ENCODE peak calls at places on chromosome 21, in seven cellular contexts. One of them, this sample, is unnamed.

GRCh38 chr21:28608646-28609045 is 384.0 kb downstream of the LTN1 start:
- DNase-seq in psoas muscle: no peak
- DNase-seq in neuronal stem cell: no peak
- DNase-seq in stimulated activated CD8-positive, alpha-beta memory T cell treated with anti-CD3 and anti-CD28 coated beads, Interleukin-12 subunit alpha, Interleukin-12 subunit beta, amount 100 ng/mL, for 1 hour: no peak
- DNase-seq in activated T-helper 1 cell treated with anti-CD3 and anti-CD28 coated beads, Interleukin-2, amount 50 U/mL, for 16 hours: no peak
- DNase-seq in stromal cell of bone marrow: no peak
- DNase-seq in progenitor cell of endocrine pancreas: no peak
- DNase-seq in this sample: no peak

GRCh38 chr21:41411449-41412089 is 14.5 kb upstream of the MX1 start:
- DNase-seq in stromal cell of bone marrow: no peak
- DNase-seq in neuronal stem cell: no peak
- DNase-seq in stimulated activated CD8-positive, alpha-beta memory T cell treated with anti-CD3 and anti-CD28 coated beads, Interleukin-12 subunit alpha, Interleukin-12 subunit beta, amount 100 ng/mL, for 1 hour: no peak
- DNase-seq in progenitor cell of endocrine pancreas: no peak
- DNase-seq in psoas muscle: no peak
- DNase-seq in activated T-helper 1 cell treated with anti-CD3 and anti-CD28 coated beads, Interleukin-2, amount 50 U/mL, for 16 hours: no peak
- DNase-seq in this sample: peak

GRCh38 chr21:34640858-34641257 is 25.9 kb upstream of the RCAN1 start:
- DNase-seq in stimulated activated CD8-positive, alpha-beta memory T cell treated with anti-CD3 and anti-CD28 coated beads, Interleukin-12 subunit alpha, Interleukin-12 subunit beta, amount 100 ng/mL, for 1 hour: no peak
- DNase-seq in stromal cell of bone marrow: peak
- DNase-seq in activated T-helper 1 cell treated with anti-CD3 and anti-CD28 coated beads, Interleukin-2, amount 50 U/mL, for 16 hours: no peak
- DNase-seq in progenitor cell of endocrine pancreas: no peak
- DNase-seq in psoas muscle: no peak
- DNase-seq in neuronal stem cell: no peak
- DNase-seq in this sample: no peak

GRCh38 chr21:44989538-44989888 is 49.7 kb downstream of the SLX9 start:
- DNase-seq in activated T-helper 1 cell treated with anti-CD3 and anti-CD28 coated beads, Interleukin-2, amount 50 U/mL, for 16 hours: no peak
- DNase-seq in neuronal stem cell: no peak
- DNase-seq in stimulated activated CD8-positive, alpha-beta memory T cell treated with anti-CD3 and anti-CD28 coated beads, Interleukin-12 subunit alpha, Interleukin-12 subunit beta, amount 100 ng/mL, for 1 hour: no peak
- DNase-seq in progenitor cell of endocrine pancreas: no peak
- DNase-seq in psoas muscle: peak
- DNase-seq in stromal cell of bone marrow: no peak
- DNase-seq in this sample: peak

GRCh38 chr21:16522512-16522911 is 792.7 kb downstream of the USP25 start:
- DNase-seq in activated T-helper 1 cell treated with anti-CD3 and anti-CD28 coated beads, Interleukin-2, amount 50 U/mL, for 16 hours: no peak
- DNase-seq in neuronal stem cell: no peak
- DNase-seq in psoas muscle: no peak
- DNase-seq in stromal cell of bone marrow: no peak
- DNase-seq in stimulated activated CD8-positive, alpha-beta memory T cell treated with anti-CD3 and anti-CD28 coated beads, Interleukin-12 subunit alpha, Interleukin-12 subunit beta, amount 100 ng/mL, for 1 hour: no peak
- DNase-seq in progenitor cell of endocrine pancreas: no peak
- DNase-seq in this sample: no peak

GRCh38 chr21:36330904-36331303 is 10.9 kb downstream of the MORC3 start:
- DNase-seq in activated T-helper 1 cell treated with anti-CD3 and anti-CD28 coated beads, Interleukin-2, amount 50 U/mL, for 16 hours: no peak
- DNase-seq in psoas muscle: no peak
- DNase-seq in neuronal stem cell: no peak
- DNase-seq in stromal cell of bone marrow: no peak
- DNase-seq in stimulated activated CD8-positive, alpha-beta memory T cell treated with anti-CD3 and anti-CD28 coated beads, Interleukin-12 subunit alpha, Interleukin-12 subunit beta, amount 100 ng/mL, for 1 hour: peak
- DNase-seq in progenitor cell of endocrine pancreas: no peak
- DNase-seq in this sample: peak

GRCh38 chr21:45418301-45419071 is 13.5 kb downstream of the COL18A1 start:
- DNase-seq in activated T-helper 1 cell treated with anti-CD3 and anti-CD28 coated beads, Interleukin-2, amount 50 U/mL, for 16 hours: no peak
- DNase-seq in psoas muscle: peak
- DNase-seq in stromal cell of bone marrow: no peak
- DNase-seq in stimulated activated CD8-positive, alpha-beta memory T cell treated with anti-CD3 and anti-CD28 coated beads, Interleukin-12 subunit alpha, Interleukin-12 subunit beta, amount 100 ng/mL, for 1 hour: no peak
- DNase-seq in progenitor cell of endocrine pancreas: no peak
- DNase-seq in neuronal stem cell: no peak
- DNase-seq in this sample: no peak

GRCh38 chr21:26405735-26406361 is 167.2 kb downstream of the CYYR1 start:
- DNase-seq in stimulated activated CD8-positive, alpha-beta memory T cell treated with anti-CD3 and anti-CD28 coated beads, Interleukin-12 subunit alpha, Interleukin-12 subunit beta, amount 100 ng/mL, for 1 hour: no peak
- DNase-seq in progenitor cell of endocrine pancreas: no peak
- DNase-seq in activated T-helper 1 cell treated with anti-CD3 and anti-CD28 coated beads, Interleukin-2, amount 50 U/mL, for 16 hours: no peak
- DNase-seq in psoas muscle: no peak
- DNase-seq in neuronal stem cell: no peak
- DNase-seq in stromal cell of bone marrow: peak
- DNase-seq in this sample: no peak

GRCh38 chr21:31011412-31011811 is 26.9 kb downstream of the KRTAP19-8 start:
- DNase-seq in progenitor cell of endocrine pancreas: no peak
- DNase-seq in stimulated activated CD8-positive, alpha-beta memory T cell treated with anti-CD3 and anti-CD28 coated beads, Interleukin-12 subunit alpha, Interleukin-12 subunit beta, amount 100 ng/mL, for 1 hour: no peak
- DNase-seq in psoas muscle: no peak
- DNase-seq in stromal cell of bone marrow: no peak
- DNase-seq in activated T-helper 1 cell treated with anti-CD3 and anti-CD28 coated beads, Interleukin-2, amount 50 U/mL, for 16 hours: no peak
- DNase-seq in neuronal stem cell: no peak
- DNase-seq in this sample: no peak

GRCh38 chr21:28138272-28138671 is 854.4 kb downstream of the LTN1 start:
- DNase-seq in stimulated activated CD8-positive, alpha-beta memory T cell treated with anti-CD3 and anti-CD28 coated beads, Interleukin-12 subunit alpha, Interleukin-12 subunit beta, amount 100 ng/mL, for 1 hour: no peak
- DNase-seq in activated T-helper 1 cell treated with anti-CD3 and anti-CD28 coated beads, Interleukin-2, amount 50 U/mL, for 16 hours: no peak
- DNase-seq in psoas muscle: no peak
- DNase-seq in stromal cell of bone marrow: no peak
- DNase-seq in progenitor cell of endocrine pancreas: no peak
- DNase-seq in neuronal stem cell: no peak
- DNase-seq in this sample: no peak

GRCh38 chr21:36699026-36699545 is at the start of gene SIM2:
- DNase-seq in neuronal stem cell: peak
- DNase-seq in activated T-helper 1 cell treated with anti-CD3 and anti-CD28 coated beads, Interleukin-2, amount 50 U/mL, for 16 hours: no peak
- DNase-seq in progenitor cell of endocrine pancreas: no peak
- DNase-seq in stimulated activated CD8-positive, alpha-beta memory T cell treated with anti-CD3 and anti-CD28 coated beads, Interleukin-12 subunit alpha, Interleukin-12 subunit beta, amount 100 ng/mL, for 1 hour: no peak
- DNase-seq in stromal cell of bone marrow: no peak
- DNase-seq in psoas muscle: no peak
- DNase-seq in this sample: no peak

GRCh38 chr21:32261929-32262328 is 16.9 kb downstream of the MIS18A start:
- DNase-seq in progenitor cell of endocrine pancreas: no peak
- DNase-seq in activated T-helper 1 cell treated with anti-CD3 and anti-CD28 coated beads, Interleukin-2, amount 50 U/mL, for 16 hours: no peak
- DNase-seq in neuronal stem cell: no peak
- DNase-seq in psoas muscle: no peak
- DNase-seq in stromal cell of bone marrow: no peak
- DNase-seq in stimulated activated CD8-positive, alpha-beta memory T cell treated with anti-CD3 and anti-CD28 coated beads, Interleukin-12 subunit alpha, Interleukin-12 subunit beta, amount 100 ng/mL, for 1 hour: no peak
- DNase-seq in this sample: no peak

GRCh38 chr21:32426592-32427051 is 14.1 kb downstream of the EVA1C start:
- DNase-seq in activated T-helper 1 cell treated with anti-CD3 and anti-CD28 coated beads, Interleukin-2, amount 50 U/mL, for 16 hours: no peak
- DNase-seq in progenitor cell of endocrine pancreas: no peak
- DNase-seq in neuronal stem cell: no peak
- DNase-seq in psoas muscle: no peak
- DNase-seq in stromal cell of bone marrow: peak
- DNase-seq in stimulated activated CD8-positive, alpha-beta memory T cell treated with anti-CD3 and anti-CD28 coated beads, Interleukin-12 subunit alpha, Interleukin-12 subunit beta, amount 100 ng/mL, for 1 hour: no peak
- DNase-seq in this sample: peak

GRCh38 chr21:41770901-41771624 is 4.2 kb upstream of the RIPK4 start:
- DNase-seq in stimulated activated CD8-positive, alpha-beta memory T cell treated with anti-CD3 and anti-CD28 coated beads, Interleukin-12 subunit alpha, Interleukin-12 subunit beta, amount 100 ng/mL, for 1 hour: no peak
- DNase-seq in stromal cell of bone marrow: no peak
- DNase-seq in psoas muscle: no peak
- DNase-seq in activated T-helper 1 cell treated with anti-CD3 and anti-CD28 coated beads, Interleukin-2, amount 50 U/mL, for 16 hours: no peak
- DNase-seq in neuronal stem cell: no peak
- DNase-seq in progenitor cell of endocrine pancreas: no peak
- DNase-seq in this sample: no peak

GRCh38 chr21:42524341-42525227 is 10.9 kb downstream of the SLC37A1 start:
- DNase-seq in neuronal stem cell: no peak
- DNase-seq in activated T-helper 1 cell treated with anti-CD3 and anti-CD28 coated beads, Interleukin-2, amount 50 U/mL, for 16 hours: no peak
- DNase-seq in progenitor cell of endocrine pancreas: peak
- DNase-seq in stimulated activated CD8-positive, alpha-beta memory T cell treated with anti-CD3 and anti-CD28 coated beads, Interleukin-12 subunit alpha, Interleukin-12 subunit beta, amount 100 ng/mL, for 1 hour: no peak
- DNase-seq in psoas muscle: peak
- DNase-seq in stromal cell of bone marrow: no peak
- DNase-seq in this sample: peak

GRCh38 chr21:44532712-44533111 is 7.3 kb downstream of the KRTAP10-1 start:
- DNase-seq in stimulated activated CD8-positive, alpha-beta memory T cell treated with anti-CD3 and anti-CD28 coated beads, Interleukin-12 subunit alpha, Interleukin-12 subunit beta, amount 100 ng/mL, for 1 hour: no peak
- DNase-seq in stromal cell of bone marrow: no peak
- DNase-seq in neuronal stem cell: no peak
- DNase-seq in activated T-helper 1 cell treated with anti-CD3 and anti-CD28 coated beads, Interleukin-2, amount 50 U/mL, for 16 hours: no peak
- DNase-seq in progenitor cell of endocrine pancreas: no peak
- DNase-seq in psoas muscle: no peak
- DNase-seq in this sample: no peak

GRCh38 chr21:31780944-31781343 is 49.0 kb upstream of the SCAF4 start:
- DNase-seq in activated T-helper 1 cell treated with anti-CD3 and anti-CD28 coated beads, Interleukin-2, amount 50 U/mL, for 16 hours: no peak
- DNase-seq in progenitor cell of endocrine pancreas: no peak
- DNase-seq in psoas muscle: no peak
- DNase-seq in neuronal stem cell: no peak
- DNase-seq in stromal cell of bone marrow: no peak
- DNase-seq in stimulated activated CD8-positive, alpha-beta memory T cell treated with anti-CD3 and anti-CD28 coated beads, Interleukin-12 subunit alpha, Interleukin-12 subunit beta, amount 100 ng/mL, for 1 hour: no peak
- DNase-seq in this sample: peak

GRCh38 chr21:37416914-37417313 is 50.3 kb downstream of the DYRK1A start:
- DNase-seq in stimulated activated CD8-positive, alpha-beta memory T cell treated with anti-CD3 and anti-CD28 coated beads, Interleukin-12 subunit alpha, Interleukin-12 subunit beta, amount 100 ng/mL, for 1 hour: no peak
- DNase-seq in neuronal stem cell: no peak
- DNase-seq in stromal cell of bone marrow: no peak
- DNase-seq in psoas muscle: no peak
- DNase-seq in activated T-helper 1 cell treated with anti-CD3 and anti-CD28 coated beads, Interleukin-2, amount 50 U/mL, for 16 hours: no peak
- DNase-seq in progenitor cell of endocrine pancreas: no peak
- DNase-seq in this sample: no peak

GRCh38 chr21:38306407-38306806 is 49.6 kb downstream of the KCNJ15 start:
- DNase-seq in progenitor cell of endocrine pancreas: no peak
- DNase-seq in psoas muscle: no peak
- DNase-seq in neuronal stem cell: no peak
- DNase-seq in stromal cell of bone marrow: peak
- DNase-seq in stimulated activated CD8-positive, alpha-beta memory T cell treated with anti-CD3 and anti-CD28 coated beads, Interleukin-12 subunit alpha, Interleukin-12 subunit beta, amount 100 ng/mL, for 1 hour: no peak
- DNase-seq in activated T-helper 1 cell treated with anti-CD3 and anti-CD28 coated beads, Interleukin-2, amount 50 U/mL, for 16 hours: no peak
- DNase-seq in this sample: no peak

GRCh38 chr21:41874611-41875010 is 4.5 kb downstream of the PRDM15 start:
- DNase-seq in stimulated activated CD8-positive, alpha-beta memory T cell treated with anti-CD3 and anti-CD28 coated beads, Interleukin-12 subunit alpha, Interleukin-12 subunit beta, amount 100 ng/mL, for 1 hour: no peak
- DNase-seq in progenitor cell of endocrine pancreas: no peak
- DNase-seq in psoas muscle: no peak
- DNase-seq in stromal cell of bone marrow: no peak
- DNase-seq in neuronal stem cell: no peak
- DNase-seq in activated T-helper 1 cell treated with anti-CD3 and anti-CD28 coated beads, Interleukin-2, amount 50 U/mL, for 16 hours: no peak
- DNase-seq in this sample: no peak

GRCh38 chr21:44579056-44579832 is 1.2 kb downstream of the KRTAP10-5 start:
- DNase-seq in stimulated activated CD8-positive, alpha-beta memory T cell treated with anti-CD3 and anti-CD28 coated beads, Interleukin-12 subunit alpha, Interleukin-12 subunit beta, amount 100 ng/mL, for 1 hour: no peak
- DNase-seq in progenitor cell of endocrine pancreas: no peak
- DNase-seq in stromal cell of bone marrow: no peak
- DNase-seq in neuronal stem cell: no peak
- DNase-seq in psoas muscle: no peak
- DNase-seq in activated T-helper 1 cell treated with anti-CD3 and anti-CD28 coated beads, Interleukin-2, amount 50 U/mL, for 16 hours: no peak
- DNase-seq in this sample: no peak

GRCh38 chr21:25459365-25459764 is 147.9 kb downstream of the MRPL39 start:
- DNase-seq in progenitor cell of endocrine pancreas: no peak
- DNase-seq in psoas muscle: no peak
- DNase-seq in neuronal stem cell: no peak
- DNase-seq in stimulated activated CD8-positive, alpha-beta memory T cell treated with anti-CD3 and anti-CD28 coated beads, Interleukin-12 subunit alpha, Interleukin-12 subunit beta, amount 100 ng/mL, for 1 hour: no peak
- DNase-seq in stromal cell of bone marrow: no peak
- DNase-seq in activated T-helper 1 cell treated with anti-CD3 and anti-CD28 coated beads, Interleukin-2, amount 50 U/mL, for 16 hours: no peak
- DNase-seq in this sample: no peak

GRCh38 chr21:37006521-37007291 is at the start of gene RIPPLY3:
- DNase-seq in activated T-helper 1 cell treated with anti-CD3 and anti-CD28 coated beads, Interleukin-2, amount 50 U/mL, for 16 hours: no peak
- DNase-seq in stromal cell of bone marrow: no peak
- DNase-seq in neuronal stem cell: no peak
- DNase-seq in stimulated activated CD8-positive, alpha-beta memory T cell treated with anti-CD3 and anti-CD28 coated beads, Interleukin-12 subunit alpha, Interleukin-12 subunit beta, amount 100 ng/mL, for 1 hour: no peak
- DNase-seq in psoas muscle: no peak
- DNase-seq in progenitor cell of endocrine pancreas: peak
- DNase-seq in this sample: no peak

GRCh38 chr21:31185663-31186062 is 147.4 kb upstream of the KRTAP19-8 start:
- DNase-seq in stimulated activated CD8-positive, alpha-beta memory T cell treated with anti-CD3 and anti-CD28 coated beads, Interleukin-12 subunit alpha, Interleukin-12 subunit beta, amount 100 ng/mL, for 1 hour: no peak
- DNase-seq in progenitor cell of endocrine pancreas: no peak
- DNase-seq in neuronal stem cell: no peak
- DNase-seq in stromal cell of bone marrow: no peak
- DNase-seq in psoas muscle: no peak
- DNase-seq in activated T-helper 1 cell treated with anti-CD3 and anti-CD28 coated beads, Interleukin-2, amount 50 U/mL, for 16 hours: no peak
- DNase-seq in this sample: no peak

This sample was measured in HepG2.